ENCODE peak calls at places on chromosomes 4 and X, in ten cellular contexts. B, H, W, M, L, T, P, A, N and E are unnamed samples.

GRCh38 chr4:7771541-7772507 is 167.8 kb downstream of the AFAP1 start:
- DNase-seq in A (no peak), P (no peak), B (no peak), W (peak; percentile 19), M (no peak), L (no peak), H (no peak), N (no peak), T (no peak), E (no peak)

GRCh38 chr4:2416564-2417195 is 1.8 kb downstream of the ZFYVE28 start:
- DNase-seq in H (no peak), M (no peak), A (no peak), L (no peak), T (no peak), P (no peak), B (no peak), W (no peak), N (no peak), E (no peak)

GRCh38 chrX:67564475-67564874 is 20.7 kb downstream of the AR start:
- DNase-seq in B (no peak), L (no peak), W (no peak), H (no peak), T (no peak), N (no peak), P (no peak), M (no peak), A (no peak), E (no peak)

GRCh38 chrX:130836447-130836846 is 66.6 kb downstream of the ENOX2 start:
- DNase-seq in B (no peak), T (no peak), W (no peak), L (no peak), M (no peak), P (no peak), N (no peak), A (no peak), H (no peak), E (no peak)

GRCh38 chr4:4271912-4272311 is 18.0 kb downstream of the LYAR start:
- DNase-seq in A (no peak), L (peak; percentile 41), W (no peak), B (no peak), P (no peak), M (no peak), H (no peak), T (peak; percentile 22), N (no peak), E (no peak)

GRCh38 chr4:65559270-65559669 is 111.0 kb downstream of the EPHA5 start:
- DNase-seq in H (peak; percentile 23), M (no peak), T (no peak), W (no peak), N (no peak), B (no peak), L (no peak), P (no peak), A (no peak), E (no peak)

GRCh38 chr4:101682946-101683345 is 107.6 kb upstream of the BANK1 start:
- DNase-seq in M (no peak), H (peak; percentile 31), L (no peak), N (no peak), P (no peak), W (no peak), T (no peak), B (no peak), A (no peak), E (peak; percentile 68)

GRCh38 chr4:1502501-1502886 is 96.3 kb upstream of the NKX1-1 start:
- DNase-seq in W (peak; percentile 16), H (no peak), P (no peak), L (no peak), T (no peak), N (no peak), B (no peak), A (no peak), M (no peak), E (no peak)

GRCh38 chr4:154024097-154024496 is 235.2 kb upstream of the SFRP2 start:
- DNase-seq in T (no peak), M (no peak), W (no peak), B (no peak), L (no peak), P (no peak), A (no peak), N (peak; percentile 14), H (no peak), E (no peak)

GRCh38 chr4:110106946-110107325 is 91.5 kb downstream of the ELOVL6 start:
- DNase-seq in A (peak; percentile 56), M (no peak), N (peak; percentile 12), P (no peak), B (no peak), L (peak; percentile 65), T (peak; percentile 43), W (no peak), H (no peak), E (no peak)

GRCh38 chr4:87589531-87589930 is 18.8 kb upstream of the DSPP start:
- DNase-seq in H (no peak), W (no peak), L (peak; percentile 84), T (peak; percentile 95), N (peak; percentile 59), M (no peak), A (peak; percentile 82), B (no peak), P (no peak), E (peak; percentile 66)

GRCh38 chr4:101348367-101348827 is 1.1 kb upstream of the PPP3CA start:
- DNase-seq in L (no peak), P (peak; percentile 16), M (no peak), N (no peak), B (no peak), A (no peak), H (no peak), T (no peak), W (peak; percentile 48), E (no peak)

GRCh38 chr4:23194751-23195150 is 502.0 kb downstream of the GBA3 start:
- DNase-seq in M (no peak), W (no peak), A (no peak), H (no peak), L (no peak), N (no peak), T (no peak), P (no peak), B (no peak), E (no peak)

GRCh38 chr4:174362340-174362739 is 78.6 kb downstream of the CEP44 start:
- DNase-seq in A (no peak), N (no peak), H (no peak), M (no peak), P (no peak), W (no peak), T (no peak), B (no peak), L (no peak), E (no peak)

GRCh38 chrX:53287493-53288138 is 6.2 kb upstream of the IQSEC2 start:
- DNase-seq in P (no peak), T (peak; percentile 75), H (peak; percentile 46), A (peak; percentile 87), M (peak; percentile 76), N (peak; percentile 77), B (no peak), L (peak; percentile 66), W (peak; percentile 68), E (peak; percentile 91)

GRCh38 chr4:37517326-37517725 is 168.8 kb downstream of the RELL1 start:
- DNase-seq in P (no peak), W (no peak), A (no peak), T (peak; percentile 23), B (no peak), N (peak; percentile 16), H (no peak), M (no peak), L (no peak), E (no peak)

GRCh38 chr4:22512306-22512705 is 3.6 kb downstream of the ADGRA3 start:
- DNase-seq in W (no peak), L (no peak), B (no peak), N (no peak), P (no peak), T (peak; percentile 41), A (no peak), M (no peak), H (no peak), E (no peak)

GRCh38 chr4:89823416-89823815 is 13.5 kb downstream of the SNCA start:
- DNase-seq in H (no peak), W (no peak), T (peak; percentile 4), A (peak; percentile 35), P (no peak), L (peak; percentile 24), B (no peak), M (no peak), N (peak; percentile 3), E (no peak)

GRCh38 chrX:574355-574754 is 56.2 kb upstream of the SHOX start:
- DNase-seq in N (no peak), H (no peak), M (no peak), T (no peak), A (no peak), L (no peak), B (no peak), W (no peak), P (no peak), E (no peak)

GRCh38 chr4:141575884-141576283 is 60.5 kb upstream of the IL15 start:
- DNase-seq in N (no peak), M (no peak), H (no peak), T (no peak), L (peak; percentile 7), B (no peak), P (no peak), A (no peak), W (no peak), E (no peak)

GRCh38 chrX:94831364-94831763 is 1157.4 kb downstream of the FAM133A start:
- DNase-seq in W (no peak), T (no peak), M (peak; percentile 24), A (no peak), P (no peak), H (no peak), L (peak; percentile 7), B (no peak), N (no peak), E (peak; percentile 1)

GRCh38 chr4:7477695-7478094 is 43.0 kb upstream of the PSAPL1 start:
- DNase-seq in M (no peak), N (no peak), H (no peak), A (no peak), B (no peak), T (no peak), P (no peak), L (no peak), W (no peak), E (no peak)

GRCh38 chr4:76681996-76682395 is 215.9 kb downstream of the SOWAHB start:
- DNase-seq in W (no peak), B (no peak), L (no peak), P (no peak), A (no peak), T (no peak), N (no peak), M (no peak), H (no peak), E (no peak)

GRCh38 chr4:157075811-157076577 is at the start of gene GLRB:
- DNase-seq in W (peak; percentile 19), T (peak; percentile 44), B (no peak), A (peak; percentile 26), L (peak; percentile 22), H (peak; percentile 42), M (no peak), N (peak; percentile 26), P (no peak), E (peak; percentile 65)

GRCh38 chr4:5021546-5021945 is 2.3 kb upstream of the CYTL1 start:
- DNase-seq in W (no peak), H (no peak), B (no peak), T (no peak), N (no peak), A (no peak), P (no peak), M (no peak), L (no peak), E (no peak)

GRCh38 chr4:40189997-40190396 is 6.8 kb upstream of the RHOH start:
- DNase-seq in B (no peak), W (no peak), N (no peak), P (no peak), L (no peak), M (no peak), H (peak; percentile 50), A (no peak), T (no peak), E (no peak)

GRCh38 chr4:123418486-123418931 is 21.9 kb downstream of the SPRY1 start:
- DNase-seq in B (no peak), P (no peak), H (peak; percentile 83), L (peak; percentile 95), M (no peak), T (peak; percentile 84), W (no peak), A (peak; percentile 97), N (peak; percentile 77), E (peak; percentile 87)

GRCh38 chrX:40260123-40260751 is 162.5 kb upstream of the BCOR start:
- DNase-seq in W (no peak), M (no peak), T (peak; percentile 8), P (no peak), N (no peak), B (no peak), L (peak; percentile 71), H (peak; percentile 19), A (no peak), E (no peak)